ENCODE peak calls at places on chromosomes 16 and 17, in four cellular contexts. One of them, this sample, is unnamed.

GRCh38 chr17:29109477-29110371 is 66.8 kb downstream of the PIPOX start:
- DNase-seq in Peyer's patch: no peak
- DNase-seq in RWPE1: no peak
- DNase-seq in hepatocyte: no peak
- DNase-seq in this sample: no peak

GRCh38 chr17:1031711-1032110 is 34.8 kb downstream of the TIMM22 start:
- DNase-seq in Peyer's patch: no peak
- DNase-seq in hepatocyte: peak
- DNase-seq in RWPE1: no peak
- DNase-seq in this sample: no peak

GRCh38 chr16:56915311-56916105 is 16.4 kb upstream of the HERPUD1 start:
- DNase-seq in hepatocyte: no peak
- DNase-seq in RWPE1: no peak
- DNase-seq in Peyer's patch: no peak
- DNase-seq in this sample: no peak

GRCh38 chr17:43015579-43015978 is 6.6 kb downstream of the VAT1 start:
- DNase-seq in hepatocyte: no peak
- DNase-seq in Peyer's patch: no peak
- DNase-seq in RWPE1: no peak
- DNase-seq in this sample: no peak

GRCh38 chr16:11681526-11681925 is 13.3 kb downstream of the SNN start:
- DNase-seq in Peyer's patch: peak
- DNase-seq in hepatocyte: no peak
- DNase-seq in RWPE1: no peak
- DNase-seq in this sample: no peak

GRCh38 chr16:67562526-67562917 is at the start of gene CTCF:
- DNase-seq in RWPE1: peak
- DNase-seq in Peyer's patch: peak
- DNase-seq in hepatocyte: peak
- DNase-seq in this sample: no peak

GRCh38 chr16:89001117-89002027 is 24.4 kb upstream of the CBFA2T3 start:
- DNase-seq in Peyer's patch: no peak
- DNase-seq in RWPE1: no peak
- DNase-seq in hepatocyte: no peak
- DNase-seq in this sample: no peak

GRCh38 chr16:55207679-55208294 is 116.2 kb upstream of the IRX6 start:
- DNase-seq in RWPE1: no peak
- DNase-seq in hepatocyte: no peak
- DNase-seq in Peyer's patch: no peak
- DNase-seq in this sample: no peak

GRCh38 chr16:14095883-14096551 is 24.9 kb downstream of the MRTFB start:
- DNase-seq in hepatocyte: no peak
- DNase-seq in Peyer's patch: no peak
- DNase-seq in RWPE1: no peak
- DNase-seq in this sample: no peak

GRCh38 chr17:64437944-64438525 is 10.9 kb upstream of the MILR1 start:
- DNase-seq in RWPE1: no peak
- DNase-seq in hepatocyte: no peak
- DNase-seq in Peyer's patch: no peak
- DNase-seq in this sample: no peak

GRCh38 chr17:50177983-50178834 is 12.4 kb downstream of the SGCA start:
- DNase-seq in Peyer's patch: peak
- DNase-seq in hepatocyte: peak
- DNase-seq in RWPE1: peak
- DNase-seq in this sample: peak

GRCh38 chr17:63015824-63016223 is 49.8 kb downstream of the TANC2 start:
- DNase-seq in hepatocyte: no peak
- DNase-seq in RWPE1: no peak
- DNase-seq in Peyer's patch: no peak
- DNase-seq in this sample: no peak

GRCh38 chr17:52124993-52125392 is 33.5 kb downstream of the CA10 start:
- DNase-seq in hepatocyte: no peak
- DNase-seq in RWPE1: no peak
- DNase-seq in Peyer's patch: no peak
- DNase-seq in this sample: no peak

GRCh38 chr16:27174007-27174406 is 29.3 kb upstream of the KDM8 start:
- DNase-seq in RWPE1: no peak
- DNase-seq in Peyer's patch: peak
- DNase-seq in hepatocyte: no peak
- DNase-seq in this sample: no peak

GRCh38 chr17:58328195-58329034 is at the start of gene TSPOAP1:
- DNase-seq in Peyer's patch: peak
- DNase-seq in hepatocyte: no peak
- DNase-seq in RWPE1: no peak
- DNase-seq in this sample: no peak

GRCh38 chr16:58001781-58002410 is 689 bp downstream of the USB1 start:
- DNase-seq in hepatocyte: no peak
- DNase-seq in RWPE1: no peak
- DNase-seq in Peyer's patch: no peak
- DNase-seq in this sample: no peak

GRCh38 chr17:78731904-78732303 is 50.2 kb downstream of the CYTH1 start:
- DNase-seq in hepatocyte: no peak
- DNase-seq in Peyer's patch: no peak
- DNase-seq in RWPE1: no peak
- DNase-seq in this sample: no peak

GRCh38 chr17:43018008-43018853 is 4.0 kb downstream of the VAT1 start:
- DNase-seq in Peyer's patch: no peak
- DNase-seq in RWPE1: no peak
- DNase-seq in hepatocyte: peak
- DNase-seq in this sample: no peak

GRCh38 chr17:64502809-64503208 is 3.3 kb downstream of the DDX5 start:
- DNase-seq in RWPE1: no peak
- DNase-seq in Peyer's patch: no peak
- DNase-seq in hepatocyte: no peak
- DNase-seq in this sample: no peak

GRCh38 chr16:46621902-46622676 is 910 bp upstream of the SHCBP1 start:
- DNase-seq in RWPE1: no peak
- DNase-seq in hepatocyte: no peak
- DNase-seq in Peyer's patch: no peak
- DNase-seq in this sample: no peak

GRCh38 chr17:56149266-56150036 is 3.8 kb upstream of the ANKFN1 start:
- DNase-seq in Peyer's patch: no peak
- DNase-seq in RWPE1: no peak
- DNase-seq in hepatocyte: peak
- DNase-seq in this sample: no peak

GRCh38 chr16:77869997-77870813 is 81.8 kb downstream of the VAT1L start:
- DNase-seq in RWPE1: no peak
- DNase-seq in hepatocyte: peak
- DNase-seq in Peyer's patch: no peak
- DNase-seq in this sample: no peak

GRCh38 chr17:76547183-76547641 is 7.4 kb downstream of the PRCD start:
- DNase-seq in hepatocyte: peak
- DNase-seq in Peyer's patch: peak
- DNase-seq in RWPE1: no peak
- DNase-seq in this sample: no peak
- TF ChIP-seq CTCF in hepatocyte: peak
- TF ChIP-seq CTCF in Peyer's patch: peak
- TF ChIP-seq CTCF in RWPE1: peak
- TF ChIP-seq CTCF in this sample: peak

DNA sequence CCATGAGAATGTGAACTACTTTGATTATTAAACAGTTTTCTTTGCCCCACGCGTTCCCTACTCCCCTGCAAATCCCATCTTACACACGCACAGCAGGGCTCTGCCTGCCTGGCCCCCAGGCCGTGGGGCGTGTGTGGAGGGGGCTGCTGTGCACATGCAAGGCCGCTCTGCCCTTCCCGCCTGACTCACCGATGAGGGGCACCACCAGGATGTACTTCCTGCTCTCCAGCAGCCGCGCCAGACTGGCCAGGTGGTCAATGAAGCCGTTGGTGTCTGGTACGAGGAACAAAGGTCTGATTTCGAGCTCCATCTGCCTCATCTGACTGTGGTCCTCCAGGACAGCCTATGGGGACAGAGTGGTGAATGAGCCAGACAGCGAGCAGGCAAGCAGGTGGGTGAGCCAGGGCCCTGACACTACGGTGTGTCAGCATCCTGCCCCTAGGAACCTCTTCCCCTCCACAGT is 13.7 kb downstream of the HIC1 start:
- DNase-seq in Peyer's patch: no peak
- DNase-seq in RWPE1: no peak
- DNase-seq in hepatocyte: peak
- DNase-seq in this sample: no peak
- TF ChIP-seq CTCF in Peyer's patch: no peak
- TF ChIP-seq CTCF in RWPE1: no peak
- TF ChIP-seq CTCF in hepatocyte: no peak
- TF ChIP-seq CTCF in this sample: no peak

DNA sequence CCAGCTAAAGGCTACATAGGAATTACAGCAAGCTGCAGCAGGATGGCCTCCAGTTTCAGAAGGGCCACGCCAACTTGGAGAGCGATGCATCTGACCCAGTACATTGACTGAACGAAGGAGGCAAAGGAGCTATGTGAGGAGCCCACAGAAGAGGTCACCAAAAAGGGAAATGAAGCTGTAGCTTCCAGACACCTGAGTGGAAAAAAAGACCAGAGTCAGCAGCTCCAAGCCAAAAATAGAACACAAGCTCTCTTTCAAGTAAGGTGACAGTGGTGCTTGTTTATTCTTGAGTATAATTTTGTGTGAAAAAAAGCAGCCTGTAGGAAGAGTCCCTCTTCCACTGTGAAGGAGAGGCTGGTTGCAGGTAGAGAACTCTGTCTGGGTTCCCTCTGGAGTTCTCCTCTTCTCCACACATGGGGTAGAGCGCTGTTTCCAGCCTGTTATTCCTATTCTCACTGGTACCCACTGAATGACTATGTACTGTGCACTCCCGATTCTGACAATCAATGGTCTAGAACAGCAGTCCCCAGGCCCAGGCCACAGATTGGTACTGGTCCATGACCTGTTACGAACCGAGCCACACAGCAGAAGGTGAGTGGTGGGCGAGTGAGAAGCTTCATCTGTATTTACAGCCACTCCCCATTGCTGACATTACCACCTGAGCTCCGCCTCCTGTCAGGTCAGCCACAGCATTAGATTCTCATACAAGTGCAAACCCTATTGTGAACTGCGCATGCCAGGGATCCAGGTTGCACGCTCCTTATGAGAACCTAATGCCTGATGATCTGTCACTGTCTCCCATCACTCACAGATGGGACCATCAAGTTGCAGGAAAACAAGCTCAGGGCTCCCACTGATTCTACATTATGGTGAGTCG is 15.1 kb downstream of the CCL4 start:
- DNase-seq in Peyer's patch: no peak
- DNase-seq in RWPE1: no peak
- DNase-seq in hepatocyte: no peak
- DNase-seq in this sample: no peak
- TF ChIP-seq CTCF in Peyer's patch: no peak
- TF ChIP-seq CTCF in RWPE1: no peak
- TF ChIP-seq CTCF in hepatocyte: no peak
- TF ChIP-seq CTCF in this sample: no peak

GRCh38 chr17:48561894-48562810 is 16.0 kb downstream of the HOXB4 start:
- DNase-seq in RWPE1: no peak
- DNase-seq in hepatocyte: no peak
- DNase-seq in Peyer's patch: no peak
- DNase-seq in this sample: no peak
- TF ChIP-seq CTCF in RWPE1: no peak
- TF ChIP-seq CTCF in hepatocyte: no peak
- TF ChIP-seq CTCF in Peyer's patch: no peak
- TF ChIP-seq CTCF in this sample: peak

GRCh38 chr17:8599351-8600011 is 31.0 kb downstream of the MYH10 start:
- DNase-seq in RWPE1: no peak
- DNase-seq in hepatocyte: no peak
- DNase-seq in Peyer's patch: no peak
- DNase-seq in this sample: no peak
- TF ChIP-seq CTCF in RWPE1: no peak
- TF ChIP-seq CTCF in hepatocyte: no peak
- TF ChIP-seq CTCF in Peyer's patch: no peak
- TF ChIP-seq CTCF in this sample: no peak

GRCh38 chr16:50463581-50464324 is 84.4 kb upstream of the NKD1 start:
- DNase-seq in Peyer's patch: peak
- DNase-seq in hepatocyte: no peak
- DNase-seq in RWPE1: no peak
- DNase-seq in this sample: no peak
- TF ChIP-seq CTCF in Peyer's patch: no peak
- TF ChIP-seq CTCF in hepatocyte: no peak
- TF ChIP-seq CTCF in RWPE1: no peak
- TF ChIP-seq CTCF in this sample: no peak

GRCh38 chr16:5918553-5919127 is 821.0 kb upstream of the EEF2KMT start:
- DNase-seq in hepatocyte: peak
- DNase-seq in RWPE1: no peak
- DNase-seq in Peyer's patch: peak
- DNase-seq in this sample: no peak
- TF ChIP-seq CTCF in hepatocyte: peak
- TF ChIP-seq CTCF in RWPE1: no peak
- TF ChIP-seq CTCF in Peyer's patch: no peak
- TF ChIP-seq CTCF in this sample: no peak

GRCh38 chr17:48184721-48185120 is 77.2 kb downstream of the SNX11 start:
- DNase-seq in RWPE1: no peak
- DNase-seq in Peyer's patch: no peak
- DNase-seq in hepatocyte: no peak
- DNase-seq in this sample: no peak

GRCh38 chr17:48179071-48179945 is 71.7 kb downstream of the SNX11 start:
- DNase-seq in Peyer's patch: no peak
- DNase-seq in RWPE1: no peak
- DNase-seq in hepatocyte: no peak
- DNase-seq in this sample: no peak

GRCh38 chr17:48178327-48178726 is 70.8 kb downstream of the SNX11 start:
- DNase-seq in hepatocyte: no peak
- DNase-seq in RWPE1: no peak
- DNase-seq in Peyer's patch: no peak
- DNase-seq in this sample: no peak

GRCh38 chr17:48180842-48181241 is 73.3 kb downstream of the SNX11 start:
- DNase-seq in Peyer's patch: no peak
- DNase-seq in hepatocyte: no peak
- DNase-seq in RWPE1: no peak
- DNase-seq in this sample: no peak

DNA sequence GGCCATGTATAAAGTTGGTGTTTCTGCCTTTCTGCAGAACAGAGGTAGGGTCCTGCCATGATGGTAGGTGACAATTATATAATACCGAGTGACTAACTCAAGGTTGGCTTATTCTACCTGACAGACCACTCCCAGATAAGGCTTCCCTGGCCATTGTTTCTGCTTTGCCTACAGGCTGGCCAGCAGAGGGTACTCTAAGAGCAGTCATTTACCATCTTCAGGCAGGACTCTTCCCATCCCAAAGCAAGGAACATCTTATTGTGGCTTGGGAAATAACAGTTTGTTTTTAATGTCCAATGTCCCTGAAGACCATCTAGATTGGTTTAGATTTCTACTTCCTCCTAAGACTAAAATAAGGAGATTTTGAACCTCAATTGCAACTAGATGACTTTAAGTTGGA is 74.1 kb downstream of the SNX11 start:
- DNase-seq in RWPE1: no peak
- DNase-seq in Peyer's patch: peak
- DNase-seq in hepatocyte: peak
- DNase-seq in this sample: no peak
- TF ChIP-seq CTCF in RWPE1: no peak
- TF ChIP-seq CTCF in Peyer's patch: no peak
- TF ChIP-seq CTCF in hepatocyte: peak
- TF ChIP-seq CTCF in this sample: peak

GRCh38 chr16:21001262-21001661 is 100.7 kb downstream of the LYRM1 start:
- DNase-seq in RWPE1: no peak
- DNase-seq in Peyer's patch: no peak
- DNase-seq in hepatocyte: no peak
- DNase-seq in this sample: no peak
- TF ChIP-seq CTCF in RWPE1: peak
- TF ChIP-seq CTCF in Peyer's patch: no peak
- TF ChIP-seq CTCF in hepatocyte: peak
- TF ChIP-seq CTCF in this sample: peak

This sample was measured in AG09309.